ENCODE peak calls at places on chromosomes 13 and 19, in eight cellular contexts. One of them, this sample, is unnamed.

GRCh38 chr13:102191951-102192461 is 209.8 kb downstream of the FGF14 start:
- ATAC-seq in Panc1: no peak
- ATAC-seq in upper lobe of left lung: no peak
- ATAC-seq in HCT116: no peak
- ATAC-seq in K562: no peak
- ATAC-seq in GM12878: no peak
- ATAC-seq in HepG2: no peak
- ATAC-seq in GM23338: no peak
- ATAC-seq in this sample: no peak

GRCh38 chr19:45716314-45717130 is 14.2 kb downstream of the FBXO46 start:
- ATAC-seq in Panc1: peak; percentile 28
- ATAC-seq in upper lobe of left lung: no peak
- ATAC-seq in HCT116: no peak
- ATAC-seq in K562: no peak
- ATAC-seq in GM12878: peak; percentile 4
- ATAC-seq in HepG2: no peak
- ATAC-seq in GM23338: peak; percentile 9
- ATAC-seq in this sample: no peak

GRCh38 chr13:60329221-60329983 is 67.6 kb upstream of the TDRD3 start:
- ATAC-seq in Panc1: peak; percentile 62
- ATAC-seq in upper lobe of left lung: peak; percentile 55
- ATAC-seq in HCT116: peak; percentile 86
- ATAC-seq in K562: peak; percentile 96
- ATAC-seq in GM12878: peak; percentile 89
- ATAC-seq in HepG2: peak; percentile 85
- ATAC-seq in GM23338: peak; percentile 97
- ATAC-seq in this sample: no peak

GRCh38 chr13:30832377-30832776 is 73.7 kb upstream of the MEDAG start:
- ATAC-seq in Panc1: peak; percentile 32
- ATAC-seq in upper lobe of left lung: no peak
- ATAC-seq in HCT116: peak; percentile 15
- ATAC-seq in K562: no peak
- ATAC-seq in GM12878: no peak
- ATAC-seq in HepG2: peak; percentile 56
- ATAC-seq in GM23338: no peak
- ATAC-seq in this sample: no peak

GRCh38 chr13:43986395-43986794 is 106.7 kb downstream of the LACC1 start:
- ATAC-seq in Panc1: no peak
- ATAC-seq in upper lobe of left lung: peak; percentile 11
- ATAC-seq in HCT116: no peak
- ATAC-seq in K562: no peak
- ATAC-seq in GM12878: no peak
- ATAC-seq in HepG2: no peak
- ATAC-seq in GM23338: no peak
- ATAC-seq in this sample: no peak

GRCh38 chr13:77781804-77782203 is 84.3 kb downstream of the SLAIN1 start:
- ATAC-seq in Panc1: no peak
- ATAC-seq in upper lobe of left lung: no peak
- ATAC-seq in HCT116: no peak
- ATAC-seq in K562: no peak
- ATAC-seq in GM12878: no peak
- ATAC-seq in HepG2: no peak
- ATAC-seq in GM23338: no peak
- ATAC-seq in this sample: no peak

GRCh38 chr13:34577051-34577450 is 365.0 kb upstream of the NBEA start:
- ATAC-seq in Panc1: no peak
- ATAC-seq in upper lobe of left lung: no peak
- ATAC-seq in HCT116: no peak
- ATAC-seq in K562: no peak
- ATAC-seq in GM12878: no peak
- ATAC-seq in HepG2: no peak
- ATAC-seq in GM23338: no peak
- ATAC-seq in this sample: no peak

GRCh38 chr13:95643814-95644598 is 500 bp downstream of the DZIP1 start:
- ATAC-seq in Panc1: peak; percentile 84
- ATAC-seq in upper lobe of left lung: peak; percentile 54
- ATAC-seq in HCT116: no peak
- ATAC-seq in K562: no peak
- ATAC-seq in GM12878: peak; percentile 66
- ATAC-seq in HepG2: peak; percentile 80
- ATAC-seq in GM23338: peak; percentile 45
- ATAC-seq in this sample: peak; percentile 48

GRCh38 chr19:934865-935422 is 9.1 kb downstream of the ARID3A start:
- ATAC-seq in Panc1: peak; percentile 76
- ATAC-seq in upper lobe of left lung: peak; percentile 96
- ATAC-seq in HCT116: no peak
- ATAC-seq in K562: no peak
- ATAC-seq in GM12878: no peak
- ATAC-seq in HepG2: peak; percentile 89
- ATAC-seq in GM23338: no peak
- ATAC-seq in this sample: peak; percentile 90

GRCh38 chr13:49664606-49665005 is 26.7 kb downstream of the EBPL start:
- ATAC-seq in Panc1: no peak
- ATAC-seq in upper lobe of left lung: no peak
- ATAC-seq in HCT116: no peak
- ATAC-seq in K562: no peak
- ATAC-seq in GM12878: no peak
- ATAC-seq in HepG2: no peak
- ATAC-seq in GM23338: peak; percentile 85
- ATAC-seq in this sample: no peak

GRCh38 chr19:48405850-48406249 is 12.4 kb downstream of the GRIN2D start:
- ATAC-seq in Panc1: no peak
- ATAC-seq in upper lobe of left lung: no peak
- ATAC-seq in HCT116: no peak
- ATAC-seq in K562: no peak
- ATAC-seq in GM12878: peak; percentile 77
- ATAC-seq in HepG2: no peak
- ATAC-seq in GM23338: no peak
- ATAC-seq in this sample: no peak

GRCh38 chr13:21800847-21801616 is 130.2 kb downstream of the FGF9 start:
- ATAC-seq in Panc1: no peak
- ATAC-seq in upper lobe of left lung: no peak
- ATAC-seq in HCT116: no peak
- ATAC-seq in K562: no peak
- ATAC-seq in GM12878: no peak
- ATAC-seq in HepG2: peak; percentile 66
- ATAC-seq in GM23338: no peak
- ATAC-seq in this sample: no peak

GRCh38 chr13:113220877-113221276 is 11.5 kb downstream of the CUL4A start:
- ATAC-seq in Panc1: no peak
- ATAC-seq in upper lobe of left lung: no peak
- ATAC-seq in HCT116: no peak
- ATAC-seq in K562: no peak
- ATAC-seq in GM12878: peak; percentile 49
- ATAC-seq in HepG2: peak; percentile 59
- ATAC-seq in GM23338: peak; percentile 33
- ATAC-seq in this sample: no peak

GRCh38 chr13:114089751-114090400 is 42.5 kb downstream of the RASA3 start:
- ATAC-seq in Panc1: no peak
- ATAC-seq in upper lobe of left lung: no peak
- ATAC-seq in HCT116: no peak
- ATAC-seq in K562: no peak
- ATAC-seq in GM12878: no peak
- ATAC-seq in HepG2: no peak
- ATAC-seq in GM23338: no peak
- ATAC-seq in this sample: no peak

GRCh38 chr19:45121827-45122345 is 28.9 kb downstream of the PPP1R37 start:
- ATAC-seq in Panc1: no peak
- ATAC-seq in upper lobe of left lung: no peak
- ATAC-seq in HCT116: no peak
- ATAC-seq in K562: no peak
- ATAC-seq in GM12878: peak; percentile 7
- ATAC-seq in HepG2: no peak
- ATAC-seq in GM23338: no peak
- ATAC-seq in this sample: no peak

GRCh38 chr13:43042410-43042921 is 19.1 kb downstream of the DNAJC15 start:
- ATAC-seq in Panc1: no peak
- ATAC-seq in upper lobe of left lung: no peak
- ATAC-seq in HCT116: no peak
- ATAC-seq in K562: no peak
- ATAC-seq in GM12878: peak; percentile 11
- ATAC-seq in HepG2: no peak
- ATAC-seq in GM23338: no peak
- ATAC-seq in this sample: no peak

DNA sequence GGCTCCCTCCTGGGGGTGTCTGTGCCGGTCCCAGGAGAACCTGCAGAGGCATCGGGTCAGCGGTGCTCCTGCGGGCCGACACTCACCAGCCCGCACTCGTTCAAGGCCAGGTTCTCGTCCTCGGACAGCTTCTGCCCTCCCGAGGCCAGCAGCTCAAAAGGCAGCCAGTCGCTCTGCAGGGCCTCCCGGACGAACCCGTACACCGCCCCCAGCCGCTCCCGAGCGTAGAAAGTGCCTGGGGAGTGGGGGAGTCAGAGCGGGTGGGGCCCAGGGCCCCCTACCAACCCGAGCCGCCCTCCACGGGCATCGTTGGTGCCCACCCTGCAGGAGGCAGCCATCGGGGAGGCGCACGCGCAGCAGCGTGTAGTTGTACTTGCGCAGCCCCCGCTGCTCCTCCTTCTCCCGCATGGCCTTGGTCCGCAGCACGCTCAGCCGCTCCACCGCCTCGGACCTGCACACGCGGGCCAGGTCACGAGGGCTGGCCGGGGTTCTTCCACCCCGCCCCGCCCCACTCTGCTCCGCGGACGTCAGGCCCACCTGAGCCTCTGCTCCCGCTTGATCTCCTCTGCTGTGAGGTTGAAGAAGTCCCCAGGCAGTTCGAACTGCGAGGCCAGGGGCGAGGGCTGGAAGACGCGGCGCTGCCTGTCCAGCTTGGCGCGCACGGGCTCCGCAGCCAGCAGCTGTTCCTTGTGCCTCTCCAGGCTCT is 11.5 kb downstream of the UBXN6 start:
- ATAC-seq in Panc1: peak; percentile 4
- ATAC-seq in upper lobe of left lung: no peak
- ATAC-seq in HCT116: no peak
- ATAC-seq in K562: no peak
- ATAC-seq in GM12878: no peak
- ATAC-seq in HepG2: no peak
- ATAC-seq in GM23338: peak; percentile 5
- ATAC-seq in this sample: no peak
- TF ChIP-seq POLR2AphosphoS5 in Panc1: no peak
- TF ChIP-seq POLR2AphosphoS5 in upper lobe of left lung: no peak
- TF ChIP-seq POLR2AphosphoS5 in HCT116: peak; percentile 21
- TF ChIP-seq POLR2AphosphoS5 in K562: no peak
- TF ChIP-seq POLR2AphosphoS5 in GM12878: no peak
- TF ChIP-seq POLR2AphosphoS5 in HepG2: no peak
- TF ChIP-seq POLR2AphosphoS5 in GM23338: no peak
- TF ChIP-seq POLR2AphosphoS5 in this sample: no peak

GRCh38 chr19:11987405-11988231 is 22.8 kb downstream of the ZNF763 start:
- ATAC-seq in Panc1: peak; percentile 99
- ATAC-seq in upper lobe of left lung: peak; percentile 99
- ATAC-seq in HCT116: peak; percentile 94
- ATAC-seq in K562: peak; percentile 98
- ATAC-seq in GM12878: peak; percentile 99
- ATAC-seq in HepG2: peak; percentile 91
- ATAC-seq in GM23338: no peak
- ATAC-seq in this sample: peak; percentile 98
- TF ChIP-seq POLR2AphosphoS5 in Panc1: peak; percentile 73
- TF ChIP-seq POLR2AphosphoS5 in upper lobe of left lung: peak; percentile 72
- TF ChIP-seq POLR2AphosphoS5 in HCT116: peak; percentile 47
- TF ChIP-seq POLR2AphosphoS5 in K562: peak; percentile 50
- TF ChIP-seq POLR2AphosphoS5 in GM12878: peak; percentile 94
- TF ChIP-seq POLR2AphosphoS5 in HepG2: peak; percentile 41
- TF ChIP-seq POLR2AphosphoS5 in GM23338: peak; percentile 96
- TF ChIP-seq POLR2AphosphoS5 in this sample: peak; percentile 97

GRCh38 chr19:43527860-43528622 is 1.0 kb upstream of the ETHE1 start:
- ATAC-seq in Panc1: no peak
- ATAC-seq in upper lobe of left lung: no peak
- ATAC-seq in HCT116: no peak
- ATAC-seq in K562: no peak
- ATAC-seq in GM12878: no peak
- ATAC-seq in HepG2: no peak
- ATAC-seq in GM23338: no peak
- ATAC-seq in this sample: peak; percentile 47
- TF ChIP-seq POLR2AphosphoS5 in Panc1: no peak
- TF ChIP-seq POLR2AphosphoS5 in upper lobe of left lung: peak; percentile 45
- TF ChIP-seq POLR2AphosphoS5 in HCT116: no peak
- TF ChIP-seq POLR2AphosphoS5 in K562: no peak
- TF ChIP-seq POLR2AphosphoS5 in GM12878: no peak
- TF ChIP-seq POLR2AphosphoS5 in HepG2: no peak
- TF ChIP-seq POLR2AphosphoS5 in GM23338: no peak
- TF ChIP-seq POLR2AphosphoS5 in this sample: peak; percentile 8

GRCh38 chr19:42242071-42242511 is 311 bp downstream of the GSK3A start:
- ATAC-seq in Panc1: no peak
- ATAC-seq in upper lobe of left lung: no peak
- ATAC-seq in HCT116: no peak
- ATAC-seq in K562: no peak
- ATAC-seq in GM12878: no peak
- ATAC-seq in HepG2: no peak
- ATAC-seq in GM23338: no peak
- ATAC-seq in this sample: no peak

GRCh38 chr19:42239544-42240220 is 2.7 kb downstream of the GSK3A start:
- ATAC-seq in Panc1: no peak
- ATAC-seq in upper lobe of left lung: no peak
- ATAC-seq in HCT116: no peak
- ATAC-seq in K562: no peak
- ATAC-seq in GM12878: no peak
- ATAC-seq in HepG2: no peak
- ATAC-seq in GM23338: no peak
- ATAC-seq in this sample: no peak

GRCh38 chr19:42241279-42241678 is 1.1 kb downstream of the GSK3A start:
- ATAC-seq in Panc1: no peak
- ATAC-seq in upper lobe of left lung: no peak
- ATAC-seq in HCT116: no peak
- ATAC-seq in K562: no peak
- ATAC-seq in GM12878: no peak
- ATAC-seq in HepG2: no peak
- ATAC-seq in GM23338: no peak
- ATAC-seq in this sample: no peak

GRCh38 chr19:42244452-42245220 is 2.2 kb upstream of the GSK3A start:
- ATAC-seq in Panc1: peak; percentile 61
- ATAC-seq in upper lobe of left lung: peak; percentile 82
- ATAC-seq in HCT116: peak; percentile 40
- ATAC-seq in K562: peak; percentile 65
- ATAC-seq in GM12878: peak; percentile 65
- ATAC-seq in HepG2: peak; percentile 49
- ATAC-seq in GM23338: peak; percentile 21
- ATAC-seq in this sample: peak; percentile 32

DNA sequence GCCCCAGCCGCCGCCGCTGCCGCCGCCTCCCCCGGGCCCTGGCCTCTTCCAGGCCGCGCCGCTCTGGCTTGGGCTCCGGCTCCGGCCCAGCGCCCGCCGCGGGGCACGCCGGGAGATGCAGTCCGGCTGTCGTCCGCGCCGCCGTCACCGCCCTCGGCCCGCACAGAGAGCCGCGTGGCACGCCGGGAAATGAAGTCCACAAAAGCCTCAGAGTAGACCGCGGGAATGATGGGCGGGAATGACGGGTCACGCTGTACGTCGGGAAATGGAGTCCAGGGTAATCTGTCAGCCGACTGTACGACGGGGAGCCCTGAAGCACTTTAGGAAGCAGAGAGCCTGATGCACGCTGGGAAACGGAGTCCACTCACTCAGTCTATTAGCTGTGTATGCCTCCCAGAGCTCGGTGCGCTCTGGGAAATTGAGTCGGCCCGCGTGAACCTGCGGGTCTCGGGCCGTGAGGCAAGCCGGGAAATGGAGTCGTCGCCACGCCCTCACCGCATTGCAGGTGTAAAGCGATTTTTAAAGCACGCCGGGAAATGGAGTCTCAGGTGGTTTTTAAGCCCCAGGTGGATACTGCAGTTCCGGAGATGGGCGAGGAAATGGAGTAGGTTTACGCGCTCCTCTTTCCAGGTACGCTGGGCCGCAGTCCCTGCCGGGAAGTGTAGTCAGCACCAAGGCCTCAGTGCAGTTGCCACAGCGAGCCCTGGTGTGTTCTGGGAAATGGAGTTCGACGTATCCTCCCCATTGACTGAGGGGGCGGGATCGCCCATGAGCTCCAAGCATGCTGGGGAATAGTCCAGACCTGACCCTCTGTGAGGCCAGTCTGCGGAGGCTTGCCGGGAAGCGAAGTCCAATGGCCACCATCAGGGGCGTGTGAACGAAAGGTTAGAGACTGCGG is at the start of gene GSK3A:
- ATAC-seq in Panc1: peak; percentile 85
- ATAC-seq in upper lobe of left lung: peak; percentile 96
- ATAC-seq in HCT116: peak; percentile 78
- ATAC-seq in K562: peak; percentile 88
- ATAC-seq in GM12878: peak; percentile 85
- ATAC-seq in HepG2: peak; percentile 80
- ATAC-seq in GM23338: peak; percentile 83
- ATAC-seq in this sample: peak; percentile 90
- TF ChIP-seq POLR2AphosphoS5 in Panc1: peak; percentile 83
- TF ChIP-seq POLR2AphosphoS5 in upper lobe of left lung: peak; percentile 87
- TF ChIP-seq POLR2AphosphoS5 in HCT116: peak; percentile 99
- TF ChIP-seq POLR2AphosphoS5 in K562: peak; percentile 94
- TF ChIP-seq POLR2AphosphoS5 in GM12878: peak; percentile 83
- TF ChIP-seq POLR2AphosphoS5 in HepG2: peak; percentile 99
- TF ChIP-seq POLR2AphosphoS5 in GM23338: peak; percentile 72
- TF ChIP-seq POLR2AphosphoS5 in this sample: peak; percentile 91